ENCODE peak calls at places on chromosome 17, in nine cellular contexts. One of them, this sample, is unnamed.
A peak's percentile ranks its signal among the peaks of the same experiment; 100 is the strongest.

GRCh38 chr17:68961204-68961893 is 6.2 kb upstream of the ABCA8 start:
- DNase-seq in stimulated activated CD8-positive, alpha-beta memory T cell treated with anti-CD3 and anti-CD28 coated beads, Interleukin-4, amount 100 ng/mL, for 24 hours: no peak
- DNase-seq in WTC11: no peak
- DNase-seq in KG1: no peak
- DNase-seq in GM12891: no peak
- DNase-seq in OCI-LY7: no peak
- DNase-seq in HFFc6: no peak
- DNase-seq in activated gamma-delta T cell treated with anti-CD3 and anti-CD28 coated beads, Interleukin-2, amount 50 U/mL, for 16 hours: no peak
- DNase-seq in SW480: no peak
- DNase-seq in this sample: no peak

GRCh38 chr17:44279586-44280344 is 11.8 kb upstream of the SLC4A1 start:
- DNase-seq in stimulated activated CD8-positive, alpha-beta memory T cell treated with anti-CD3 and anti-CD28 coated beads, Interleukin-4, amount 100 ng/mL, for 24 hours: peak; percentile 8
- DNase-seq in WTC11: peak; percentile 80
- DNase-seq in KG1: peak; percentile 30
- DNase-seq in GM12891: no peak
- DNase-seq in OCI-LY7: peak; percentile 12
- DNase-seq in HFFc6: peak; percentile 51
- DNase-seq in activated gamma-delta T cell treated with anti-CD3 and anti-CD28 coated beads, Interleukin-2, amount 50 U/mL, for 16 hours: no peak
- DNase-seq in SW480: peak; percentile 80
- DNase-seq in this sample: peak; percentile 84

GRCh38 chr17:8741771-8742170 is 2.9 kb downstream of the CCDC42 start:
- DNase-seq in stimulated activated CD8-positive, alpha-beta memory T cell treated with anti-CD3 and anti-CD28 coated beads, Interleukin-4, amount 100 ng/mL, for 24 hours: no peak
- DNase-seq in WTC11: no peak
- DNase-seq in KG1: no peak
- DNase-seq in GM12891: no peak
- DNase-seq in OCI-LY7: no peak
- DNase-seq in HFFc6: no peak
- DNase-seq in activated gamma-delta T cell treated with anti-CD3 and anti-CD28 coated beads, Interleukin-2, amount 50 U/mL, for 16 hours: no peak
- DNase-seq in SW480: no peak
- DNase-seq in this sample: no peak

GRCh38 chr17:61720016-61720795 is 129.2 kb upstream of the NACA2 start:
- DNase-seq in stimulated activated CD8-positive, alpha-beta memory T cell treated with anti-CD3 and anti-CD28 coated beads, Interleukin-4, amount 100 ng/mL, for 24 hours: no peak
- DNase-seq in WTC11: no peak
- DNase-seq in KG1: no peak
- DNase-seq in GM12891: no peak
- DNase-seq in OCI-LY7: no peak
- DNase-seq in HFFc6: no peak
- DNase-seq in activated gamma-delta T cell treated with anti-CD3 and anti-CD28 coated beads, Interleukin-2, amount 50 U/mL, for 16 hours: no peak
- DNase-seq in SW480: no peak
- DNase-seq in this sample: no peak

GRCh38 chr17:2071421-2072281 is 16.7 kb downstream of the HIC1 start:
- DNase-seq in stimulated activated CD8-positive, alpha-beta memory T cell treated with anti-CD3 and anti-CD28 coated beads, Interleukin-4, amount 100 ng/mL, for 24 hours: no peak
- DNase-seq in WTC11: no peak
- DNase-seq in KG1: no peak
- DNase-seq in GM12891: no peak
- DNase-seq in OCI-LY7: no peak
- DNase-seq in HFFc6: no peak
- DNase-seq in activated gamma-delta T cell treated with anti-CD3 and anti-CD28 coated beads, Interleukin-2, amount 50 U/mL, for 16 hours: no peak
- DNase-seq in SW480: no peak
- DNase-seq in this sample: peak; percentile 77

GRCh38 chr17:30246460-30246859 is 11.0 kb upstream of the SLC6A4 start:
- DNase-seq in stimulated activated CD8-positive, alpha-beta memory T cell treated with anti-CD3 and anti-CD28 coated beads, Interleukin-4, amount 100 ng/mL, for 24 hours: no peak
- DNase-seq in WTC11: no peak
- DNase-seq in KG1: no peak
- DNase-seq in GM12891: no peak
- DNase-seq in OCI-LY7: no peak
- DNase-seq in HFFc6: no peak
- DNase-seq in activated gamma-delta T cell treated with anti-CD3 and anti-CD28 coated beads, Interleukin-2, amount 50 U/mL, for 16 hours: no peak
- DNase-seq in SW480: no peak
- DNase-seq in this sample: no peak

GRCh38 chr17:7929158-7930029 is at the start of gene KCNAB3:
- DNase-seq in stimulated activated CD8-positive, alpha-beta memory T cell treated with anti-CD3 and anti-CD28 coated beads, Interleukin-4, amount 100 ng/mL, for 24 hours: no peak
- DNase-seq in WTC11: peak; percentile 87
- DNase-seq in KG1: no peak
- DNase-seq in GM12891: no peak
- DNase-seq in OCI-LY7: no peak
- DNase-seq in HFFc6: peak; percentile 74
- DNase-seq in activated gamma-delta T cell treated with anti-CD3 and anti-CD28 coated beads, Interleukin-2, amount 50 U/mL, for 16 hours: no peak
- DNase-seq in SW480: no peak
- DNase-seq in this sample: peak; percentile 87

GRCh38 chr17:40485851-40486512 is 15.4 kb downstream of the TNS4 start:
- DNase-seq in stimulated activated CD8-positive, alpha-beta memory T cell treated with anti-CD3 and anti-CD28 coated beads, Interleukin-4, amount 100 ng/mL, for 24 hours: no peak
- DNase-seq in WTC11: no peak
- DNase-seq in KG1: no peak
- DNase-seq in GM12891: no peak
- DNase-seq in OCI-LY7: no peak
- DNase-seq in HFFc6: peak; percentile 98
- DNase-seq in activated gamma-delta T cell treated with anti-CD3 and anti-CD28 coated beads, Interleukin-2, amount 50 U/mL, for 16 hours: no peak
- DNase-seq in SW480: peak; percentile 95
- DNase-seq in this sample: peak; percentile 91

GRCh38 chr17:76934561-76935320 is 66.5 kb downstream of the MGAT5B start:
- DNase-seq in stimulated activated CD8-positive, alpha-beta memory T cell treated with anti-CD3 and anti-CD28 coated beads, Interleukin-4, amount 100 ng/mL, for 24 hours: no peak
- DNase-seq in WTC11: no peak
- DNase-seq in KG1: no peak
- DNase-seq in GM12891: no peak
- DNase-seq in OCI-LY7: no peak
- DNase-seq in HFFc6: no peak
- DNase-seq in activated gamma-delta T cell treated with anti-CD3 and anti-CD28 coated beads, Interleukin-2, amount 50 U/mL, for 16 hours: no peak
- DNase-seq in SW480: no peak
- DNase-seq in this sample: no peak

GRCh38 chr17:2796164-2797140 is at the start of gene RAP1GAP2:
- DNase-seq in stimulated activated CD8-positive, alpha-beta memory T cell treated with anti-CD3 and anti-CD28 coated beads, Interleukin-4, amount 100 ng/mL, for 24 hours: peak; percentile 40
- DNase-seq in WTC11: no peak
- DNase-seq in KG1: peak; percentile 45
- DNase-seq in GM12891: no peak
- DNase-seq in OCI-LY7: no peak
- DNase-seq in HFFc6: no peak
- DNase-seq in activated gamma-delta T cell treated with anti-CD3 and anti-CD28 coated beads, Interleukin-2, amount 50 U/mL, for 16 hours: peak; percentile 51
- DNase-seq in SW480: no peak
- DNase-seq in this sample: no peak

GRCh38 chr17:42266918-42267766 is 9.0 kb downstream of the STAT5B start:
- DNase-seq in stimulated activated CD8-positive, alpha-beta memory T cell treated with anti-CD3 and anti-CD28 coated beads, Interleukin-4, amount 100 ng/mL, for 24 hours: no peak
- DNase-seq in WTC11: no peak
- DNase-seq in KG1: no peak
- DNase-seq in GM12891: no peak
- DNase-seq in OCI-LY7: no peak
- DNase-seq in HFFc6: peak; percentile 96
- DNase-seq in activated gamma-delta T cell treated with anti-CD3 and anti-CD28 coated beads, Interleukin-2, amount 50 U/mL, for 16 hours: no peak
- DNase-seq in SW480: peak; percentile 96
- DNase-seq in this sample: peak; percentile 53

GRCh38 chr17:42554250-42555121 is 1.8 kb downstream of the HSD17B1 start:
- DNase-seq in stimulated activated CD8-positive, alpha-beta memory T cell treated with anti-CD3 and anti-CD28 coated beads, Interleukin-4, amount 100 ng/mL, for 24 hours: peak; percentile 70
- DNase-seq in WTC11: peak; percentile 93
- DNase-seq in KG1: peak; percentile 72
- DNase-seq in GM12891: peak; percentile 94
- DNase-seq in OCI-LY7: peak; percentile 93
- DNase-seq in HFFc6: peak; percentile 53
- DNase-seq in activated gamma-delta T cell treated with anti-CD3 and anti-CD28 coated beads, Interleukin-2, amount 50 U/mL, for 16 hours: peak; percentile 66
- DNase-seq in SW480: peak; percentile 74
- DNase-seq in this sample: peak; percentile 88

GRCh38 chr17:78923660-78924453 is 1.3 kb downstream of the TIMP2 start:
- DNase-seq in stimulated activated CD8-positive, alpha-beta memory T cell treated with anti-CD3 and anti-CD28 coated beads, Interleukin-4, amount 100 ng/mL, for 24 hours: peak; percentile 21
- DNase-seq in WTC11: peak; percentile 82
- DNase-seq in KG1: no peak
- DNase-seq in GM12891: peak; percentile 78
- DNase-seq in OCI-LY7: peak; percentile 75
- DNase-seq in HFFc6: no peak
- DNase-seq in activated gamma-delta T cell treated with anti-CD3 and anti-CD28 coated beads, Interleukin-2, amount 50 U/mL, for 16 hours: peak; percentile 22
- DNase-seq in SW480: peak; percentile 78
- DNase-seq in this sample: peak; percentile 62

GRCh38 chr17:83153681-83154310 is 74.4 kb downstream of the METRNL start:
- DNase-seq in stimulated activated CD8-positive, alpha-beta memory T cell treated with anti-CD3 and anti-CD28 coated beads, Interleukin-4, amount 100 ng/mL, for 24 hours: no peak
- DNase-seq in WTC11: no peak
- DNase-seq in KG1: no peak
- DNase-seq in GM12891: no peak
- DNase-seq in OCI-LY7: no peak
- DNase-seq in HFFc6: no peak
- DNase-seq in activated gamma-delta T cell treated with anti-CD3 and anti-CD28 coated beads, Interleukin-2, amount 50 U/mL, for 16 hours: no peak
- DNase-seq in SW480: no peak
- DNase-seq in this sample: no peak

GRCh38 chr17:3994221-3994576 is 30.0 kb upstream of the ATP2A3 start:
- DNase-seq in stimulated activated CD8-positive, alpha-beta memory T cell treated with anti-CD3 and anti-CD28 coated beads, Interleukin-4, amount 100 ng/mL, for 24 hours: no peak
- DNase-seq in WTC11: no peak
- DNase-seq in KG1: no peak
- DNase-seq in GM12891: no peak
- DNase-seq in OCI-LY7: no peak
- DNase-seq in HFFc6: no peak
- DNase-seq in activated gamma-delta T cell treated with anti-CD3 and anti-CD28 coated beads, Interleukin-2, amount 50 U/mL, for 16 hours: no peak
- DNase-seq in SW480: no peak
- DNase-seq in this sample: no peak

GRCh38 chr17:16463341-16464000 is 28.5 kb downstream of the LRRC75A start:
- DNase-seq in stimulated activated CD8-positive, alpha-beta memory T cell treated with anti-CD3 and anti-CD28 coated beads, Interleukin-4, amount 100 ng/mL, for 24 hours: no peak
- DNase-seq in WTC11: no peak
- DNase-seq in KG1: no peak
- DNase-seq in GM12891: no peak
- DNase-seq in OCI-LY7: no peak
- DNase-seq in HFFc6: peak; percentile 63
- DNase-seq in activated gamma-delta T cell treated with anti-CD3 and anti-CD28 coated beads, Interleukin-2, amount 50 U/mL, for 16 hours: no peak
- DNase-seq in SW480: peak; percentile 86
- DNase-seq in this sample: peak; percentile 51

GRCh38 chr17:42116705-42117396 is 4.3 kb downstream of the KAT2A start:
- DNase-seq in stimulated activated CD8-positive, alpha-beta memory T cell treated with anti-CD3 and anti-CD28 coated beads, Interleukin-4, amount 100 ng/mL, for 24 hours: peak; percentile 71
- DNase-seq in WTC11: peak; percentile 87
- DNase-seq in KG1: peak; percentile 69
- DNase-seq in GM12891: no peak
- DNase-seq in OCI-LY7: peak; percentile 90
- DNase-seq in HFFc6: peak; percentile 65
- DNase-seq in activated gamma-delta T cell treated with anti-CD3 and anti-CD28 coated beads, Interleukin-2, amount 50 U/mL, for 16 hours: peak; percentile 80
- DNase-seq in SW480: peak; percentile 79
- DNase-seq in this sample: peak; percentile 83

GRCh38 chr17:75774988-75775668 is 9.5 kb upstream of the UNK start:
- DNase-seq in stimulated activated CD8-positive, alpha-beta memory T cell treated with anti-CD3 and anti-CD28 coated beads, Interleukin-4, amount 100 ng/mL, for 24 hours: no peak
- DNase-seq in WTC11: no peak
- DNase-seq in KG1: no peak
- DNase-seq in GM12891: no peak
- DNase-seq in OCI-LY7: no peak
- DNase-seq in HFFc6: peak; percentile 51
- DNase-seq in activated gamma-delta T cell treated with anti-CD3 and anti-CD28 coated beads, Interleukin-2, amount 50 U/mL, for 16 hours: no peak
- DNase-seq in SW480: peak; percentile 67
- DNase-seq in this sample: no peak

GRCh38 chr17:32504166-32504990 is 17.6 kb downstream of the CDK5R1 start:
- DNase-seq in stimulated activated CD8-positive, alpha-beta memory T cell treated with anti-CD3 and anti-CD28 coated beads, Interleukin-4, amount 100 ng/mL, for 24 hours: no peak
- DNase-seq in WTC11: no peak
- DNase-seq in KG1: no peak
- DNase-seq in GM12891: no peak
- DNase-seq in OCI-LY7: no peak
- DNase-seq in HFFc6: peak; percentile 44
- DNase-seq in activated gamma-delta T cell treated with anti-CD3 and anti-CD28 coated beads, Interleukin-2, amount 50 U/mL, for 16 hours: no peak
- DNase-seq in SW480: peak; percentile 86
- DNase-seq in this sample: no peak